ENCODE peak calls at places on chromosomes 7 and 10, in seven cellular contexts. T is fibroblast of lung, J is breast epithelium, P is A549, I is MM.1S, D is psoas muscle, X is body of pancreas. B is an unnamed sample.

GRCh38 chr7:125644113-125644512 is 714.5 kb upstream of the POT1 start:
- DNase-seq in D (no peak), T (peak; percentile 2), I (no peak), P (no peak), J (no peak), X (no peak), B (no peak)

GRCh38 chr7:139542308-139543151 is 19.0 kb downstream of the CLEC2L start:
- DNase-seq in T (no peak), X (no peak), I (no peak), J (no peak), D (no peak), P (no peak), B (no peak)

GRCh38 chr10:131937832-131938231 is 37.0 kb downstream of the PPP2R2D start:
- DNase-seq in J (no peak), P (no peak), D (no peak), T (no peak), I (no peak), X (no peak), B (peak; percentile 58)

GRCh38 chr10:124741281-124741921 is 2.8 kb downstream of the FAM53B start:
- DNase-seq in J (no peak), X (peak; percentile 89), T (peak; percentile 63), D (peak; percentile 84), I (peak; percentile 72), P (peak; percentile 87), B (no peak)

GRCh38 chr10:6269953-6270867 is 67.5 kb downstream of the PFKFB3 start:
- DNase-seq in J (no peak), P (no peak), I (peak; percentile 64), X (peak; percentile 18), T (peak; percentile 40), D (no peak), B (no peak)

GRCh38 chr10:77498829-77499228 is 138.8 kb downstream of the KCNMA1 start:
- DNase-seq in T (no peak), D (no peak), I (no peak), X (no peak), P (no peak), J (no peak), B (no peak)

GRCh38 chr10:86191686-86192085 is 174.9 kb downstream of the GRID1 start:
- DNase-seq in X (no peak), J (no peak), D (no peak), P (no peak), I (no peak), T (no peak), B (no peak)

GRCh38 chr7:17532861-17533404 is 234.5 kb downstream of the AHR start:
- DNase-seq in X (no peak), P (peak; percentile 18), I (no peak), J (no peak), D (no peak), T (peak; percentile 98), B (no peak)

GRCh38 chr10:11057448-11057847 is 39.8 kb downstream of the CELF2 start:
- DNase-seq in T (no peak), J (no peak), D (no peak), X (no peak), I (no peak), P (no peak), B (no peak)

GRCh38 chr10:119815671-119816070 is 57.0 kb downstream of the MCMBP start:
- DNase-seq in P (no peak), X (no peak), J (no peak), I (no peak), D (no peak), T (no peak), B (no peak)

GRCh38 chr7:64888561-64888900 is 14.5 kb upstream of the ZNF273 start:
- DNase-seq in P (no peak), D (no peak), J (no peak), I (no peak), T (no peak), X (no peak), B (no peak)

GRCh38 chr10:127163632-127164031 is 32.8 kb downstream of the INSYN2A start:
- DNase-seq in D (no peak), P (no peak), T (no peak), I (no peak), J (no peak), X (no peak), B (no peak)

GRCh38 chr10:77548157-77548556 is 89.5 kb downstream of the KCNMA1 start:
- DNase-seq in P (no peak), J (no peak), I (no peak), D (peak; percentile 57), T (no peak), X (no peak), B (no peak)

GRCh38 chr10:132532784-132533560 is 4.6 kb upstream of the INPP5A start:
- DNase-seq in I (no peak), D (no peak), T (peak; percentile 99), X (no peak), P (no peak), J (peak; percentile 15), B (peak; percentile 40)

GRCh38 chr7:129859188-129859587 is 93.6 kb downstream of the UBE2H start:
- DNase-seq in J (no peak), P (no peak), T (peak; percentile 84), D (no peak), X (no peak), I (no peak), B (no peak)

GRCh38 chr10:80540644-80541143 is 3.0 kb downstream of the SH2D4B start:
- DNase-seq in J (no peak), I (no peak), T (no peak), D (no peak), X (no peak), P (no peak), B (no peak)

GRCh38 chr10:10826125-10826524 is 191.5 kb upstream of the CELF2 start:
- DNase-seq in D (no peak), T (peak; percentile 97), J (no peak), X (no peak), I (no peak), P (no peak), B (no peak)

GRCh38 chr7:8440670-8441069 is 7.3 kb downstream of the NXPH1 start:
- DNase-seq in X (no peak), P (no peak), D (no peak), I (no peak), T (no peak), J (no peak), B (no peak)

GRCh38 chr10:56466005-56466404 is 104.9 kb upstream of the ZWINT start:
- DNase-seq in D (no peak), P (no peak), X (no peak), T (no peak), J (no peak), I (no peak), B (peak; percentile 57)

GRCh38 chr10:56472978-56473377 is 111.9 kb upstream of the ZWINT start:
- DNase-seq in X (no peak), D (no peak), J (no peak), I (no peak), P (no peak), T (no peak), B (no peak)

GRCh38 chr10:56470701-56471100 is 109.6 kb upstream of the ZWINT start:
- DNase-seq in J (no peak), D (no peak), T (no peak), X (no peak), P (no peak), I (no peak), B (no peak)

DNA sequence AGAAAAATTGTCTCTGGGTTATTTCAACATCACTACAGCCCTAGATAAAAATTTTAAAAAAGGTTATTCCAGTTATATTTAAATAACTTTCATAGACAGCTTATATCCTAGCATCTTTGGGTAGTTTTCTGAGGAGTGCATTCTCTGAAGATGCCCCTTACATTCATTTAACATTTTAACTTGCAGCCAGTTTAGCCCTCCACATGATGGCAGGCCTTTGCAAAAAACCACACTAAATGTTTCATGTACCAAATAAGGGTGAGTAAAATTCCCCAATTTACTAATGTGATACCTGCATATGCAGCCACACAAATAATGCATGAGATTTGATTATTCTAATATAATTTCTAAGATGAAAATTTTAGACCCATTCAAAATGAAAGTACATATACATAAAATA is 108.4 kb upstream of the ZWINT start:
- DNase-seq in J (no peak), X (no peak), I (no peak), P (no peak), T (no peak), D (no peak), B (no peak)
- TF ChIP-seq CTCF in J (no peak), X (no peak), I (no peak), P (no peak), T (no peak), D (no peak), B (no peak)

GRCh38 chr10:79180619-79181221 is 112.0 kb downstream of the ZMIZ1 start:
- DNase-seq in J (no peak), I (no peak), D (no peak), T (no peak), P (no peak), X (no peak), B (no peak)
- TF ChIP-seq CTCF in J (no peak), I (no peak), D (no peak), T (no peak), P (no peak), X (no peak), B (no peak)

GRCh38 chr10:49538381-49539319 is at the start of gene ERCC6:
- DNase-seq in J (peak; percentile 96), T (peak; percentile 98), D (peak; percentile 98), P (peak; percentile 99), X (peak; percentile 99), I (peak; percentile 98), B (peak; percentile 100)
- TF ChIP-seq CTCF in J (no peak), T (no peak), D (no peak), P (no peak), X (no peak), I (no peak), B (no peak)

GRCh38 chr10:102121739-102122372 is 1.7 kb upstream of the LDB1 start:
- DNase-seq in P (no peak), J (no peak), D (no peak), I (no peak), T (peak; percentile 45), X (no peak), B (no peak)
- TF ChIP-seq CTCF in P (no peak), J (no peak), D (no peak), I (no peak), T (peak; percentile 48), X (no peak), B (peak; percentile 21)

B was measured in chondrocyte.